ENCODE peak calls at places on chromosome 13, in five cellular contexts. D, J, V, I and K are unnamed samples.

GRCh38 chr13:50650478-50650877 is 193.0 kb downstream of the DLEU7 start:
- DNase-seq in D (no peak), J (no peak), V (no peak), I (no peak), K (no peak)

GRCh38 chr13:33204130-33204927 is 81.2 kb downstream of the STARD13 start:
- DNase-seq in D (no peak), J (peak; percentile 31), V (no peak), I (no peak), K (peak; percentile 86)

GRCh38 chr13:33207616-33207964 is 78.0 kb downstream of the STARD13 start:
- DNase-seq in D (no peak), J (no peak), V (no peak), I (no peak), K (no peak)

GRCh38 chr13:33606692-33607091 is 211.3 kb upstream of the RFC3 start:
- DNase-seq in D (no peak), J (no peak), V (no peak), I (no peak), K (no peak)

GRCh38 chr13:83883061-83883523 is 818 bp upstream of the SLITRK1 start:
- DNase-seq in D (no peak), J (no peak), V (no peak), I (no peak), K (no peak)

GRCh38 chr13:40206241-40207109 is 460.0 kb downstream of the FOXO1 start:
- DNase-seq in D (no peak), J (peak; percentile 46), V (no peak), I (peak; percentile 25), K (no peak)

GRCh38 chr13:79901336-79901735 is 420.4 kb downstream of the NDFIP2 start:
- DNase-seq in D (no peak), J (no peak), V (no peak), I (no peak), K (peak; percentile 22)

GRCh38 chr13:32669030-32669646 is 82.9 kb downstream of the PDS5B start:
- DNase-seq in D (no peak), J (no peak), V (no peak), I (no peak), K (peak; percentile 42)

GRCh38 chr13:93375491-93375890 is 148.9 kb downstream of the GPC6 start:
- DNase-seq in D (no peak), J (no peak), V (no peak), I (no peak), K (no peak)

GRCh38 chr13:91539458-91540156 is 141.2 kb downstream of the GPC5 start:
- DNase-seq in D (no peak), J (no peak), V (no peak), I (no peak), K (no peak)

GRCh38 chr13:45060062-45060461 is 60.2 kb upstream of the GTF2F2 start:
- DNase-seq in D (no peak), J (no peak), V (no peak), I (no peak), K (no peak)

GRCh38 chr13:87120476-87120875 is 550.7 kb upstream of the SLITRK5 start:
- DNase-seq in D (no peak), J (no peak), V (no peak), I (no peak), K (no peak)

GRCh38 chr13:79423801-79424642 is 18.0 kb upstream of the RBM26 start:
- DNase-seq in D (no peak), J (no peak), V (no peak), I (no peak), K (no peak)

GRCh38 chr13:70769771-70770326 is 661.6 kb upstream of the KLHL1 start:
- DNase-seq in D (no peak), J (no peak), V (no peak), I (no peak), K (no peak)

GRCh38 chr13:23903906-23904280 is 6.6 kb upstream of the C1QTNF9B start:
- DNase-seq in D (no peak), J (no peak), V (no peak), I (no peak), K (no peak)

GRCh38 chr13:64083396-64083795 is 2667.7 kb upstream of the PCDH20 start:
- DNase-seq in D (no peak), J (no peak), V (no peak), I (no peak), K (no peak)

GRCh38 chr13:78978381-78978998 is 319.5 kb upstream of the OBI1 start:
- DNase-seq in D (no peak), J (peak; percentile 25), V (peak; percentile 1), I (no peak), K (peak; percentile 88)

GRCh38 chr13:113258655-113259054 is 38.4 kb upstream of the LAMP1 start:
- DNase-seq in D (no peak), J (no peak), V (no peak), I (no peak), K (no peak)

GRCh38 chr13:27170521-27171243 is 929 bp downstream of the USP12 start:
- DNase-seq in D (no peak), J (peak; percentile 34), V (peak; percentile 13), I (no peak), K (no peak)

GRCh38 chr13:31227063-31227462 is 27.3 kb downstream of the B3GLCT start:
- DNase-seq in D (no peak), J (no peak), V (no peak), I (no peak), K (no peak)

GRCh38 chr13:75467009-75467728 is 14.8 kb downstream of the TBC1D4 start:
- DNase-seq in D (no peak), J (no peak), V (no peak), I (no peak), K (no peak)

GRCh38 chr13:105471683-105472082 is 1063.8 kb downstream of the EFNB2 start:
- DNase-seq in D (no peak), J (no peak), V (no peak), I (no peak), K (no peak)

GRCh38 chr13:112814905-112815585 is 125.2 kb downstream of the ATP11A start:
- DNase-seq in D (no peak), J (peak; percentile 27), V (no peak), I (no peak), K (no peak)

GRCh38 chr13:40194204-40194806 is 472.1 kb downstream of the FOXO1 start:
- DNase-seq in D (no peak), J (no peak), V (no peak), I (no peak), K (no peak)

GRCh38 chr13:98405107-98405571 is 171.8 kb downstream of the STK24 start:
- DNase-seq in D (no peak), J (no peak), V (no peak), I (no peak), K (no peak)

GRCh38 chr13:68923995-68924394 is 1183.6 kb upstream of the ATXN8OS start:
- DNase-seq in D (no peak), J (no peak), V (no peak), I (no peak), K (no peak)

GRCh38 chr13:22198656-22199217 is 527.9 kb downstream of the FGF9 start:
- DNase-seq in D (no peak), J (no peak), V (no peak), I (no peak), K (no peak)

GRCh38 chr13:112205990-112206389 is 139.0 kb downstream of the SOX1 start:
- DNase-seq in D (no peak), J (no peak), V (no peak), I (no peak), K (no peak)

GRCh38 chr13:50731400-50731799 is 112.1 kb downstream of the DLEU7 start:
- DNase-seq in D (no peak), J (no peak), V (no peak), I (no peak), K (no peak)

DNA sequence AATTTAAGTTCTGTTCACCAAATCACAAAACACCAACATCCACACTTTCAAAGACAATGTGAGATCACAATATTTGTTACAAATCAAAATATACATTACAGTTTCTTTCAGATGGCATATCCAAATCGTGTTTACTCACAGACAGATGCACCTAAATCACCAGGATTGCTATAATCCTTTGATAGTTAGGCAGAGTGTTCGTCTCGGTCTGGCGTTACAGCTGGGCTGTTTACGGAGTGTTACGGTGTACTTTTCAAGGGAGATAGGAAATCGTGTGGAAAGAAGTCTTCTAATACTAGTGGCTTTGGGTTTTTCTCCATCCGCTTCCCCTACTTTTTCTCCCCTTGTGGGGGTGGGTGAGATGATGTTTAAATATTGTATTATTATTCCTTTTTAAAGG is 1.9 kb downstream of the MAB21L1 start:
- DNase-seq in D (no peak), J (no peak), V (no peak), I (no peak), K (no peak)
- TF ChIP-seq POLR2AphosphoS5 in D (no peak), J (no peak), V (no peak), I (no peak), K (no peak)

DNA sequence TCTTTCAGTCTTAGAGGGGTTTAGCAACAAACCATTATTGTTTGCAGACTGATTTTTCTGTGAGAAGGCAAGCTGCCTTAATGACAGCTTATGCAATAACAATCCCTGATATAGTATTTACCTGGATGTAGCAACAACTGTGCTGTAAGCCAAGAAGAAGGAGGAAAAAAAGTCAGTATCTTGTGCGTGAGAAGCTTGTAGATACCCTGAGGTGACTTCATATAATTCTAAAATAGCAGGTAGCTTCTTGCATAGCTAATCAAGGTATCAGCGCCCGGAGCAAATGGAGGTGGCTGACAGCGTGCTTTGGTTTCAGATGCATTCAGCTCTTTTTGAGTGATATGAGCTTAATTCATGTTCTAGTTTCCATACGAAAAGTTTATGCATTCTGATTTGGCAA is 309.8 kb downstream of the KLF5 start:
- DNase-seq in D (no peak), J (no peak), V (no peak), I (no peak), K (no peak)
- TF ChIP-seq POLR2AphosphoS5 in D (no peak), J (no peak), V (no peak), I (no peak), K (no peak)

DNA sequence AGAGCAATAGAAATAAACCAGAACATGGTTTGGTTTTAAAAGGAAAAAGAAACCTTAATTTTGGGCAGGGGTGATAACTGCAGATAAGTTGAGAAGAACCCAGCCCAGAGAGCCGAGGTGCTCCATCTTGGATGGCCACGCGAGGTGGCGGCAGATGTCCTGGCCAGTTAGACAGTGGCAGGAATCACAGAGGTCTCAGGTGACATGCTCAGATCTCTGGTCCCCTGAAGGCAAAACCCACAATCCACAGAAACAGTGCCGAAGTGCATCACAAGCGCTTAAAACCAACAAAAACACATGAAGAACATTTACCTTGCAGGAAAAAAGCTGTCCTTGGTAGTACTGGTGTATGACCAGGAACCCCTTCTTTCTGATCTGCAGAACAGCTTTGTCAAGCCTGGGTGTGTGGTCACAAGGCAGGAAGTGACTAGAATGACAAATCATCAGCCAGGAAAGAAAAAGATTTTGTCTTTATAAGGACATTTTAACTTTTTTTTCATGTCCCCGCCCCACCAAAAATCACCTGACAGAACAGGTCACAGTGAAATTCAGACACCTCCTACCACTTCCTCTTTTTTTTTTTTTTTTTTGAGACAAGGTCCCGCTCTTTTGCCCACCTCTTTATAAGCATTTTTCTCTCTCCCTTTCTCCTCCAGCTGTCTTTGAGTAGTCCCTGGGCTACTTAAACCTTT is at the start of gene LCP1:
- DNase-seq in D (no peak), J (peak; percentile 34), V (no peak), I (no peak), K (no peak)
- TF ChIP-seq POLR2AphosphoS5 in D (no peak), J (no peak), V (peak; percentile 99), I (peak; percentile 100), K (no peak)

DNA sequence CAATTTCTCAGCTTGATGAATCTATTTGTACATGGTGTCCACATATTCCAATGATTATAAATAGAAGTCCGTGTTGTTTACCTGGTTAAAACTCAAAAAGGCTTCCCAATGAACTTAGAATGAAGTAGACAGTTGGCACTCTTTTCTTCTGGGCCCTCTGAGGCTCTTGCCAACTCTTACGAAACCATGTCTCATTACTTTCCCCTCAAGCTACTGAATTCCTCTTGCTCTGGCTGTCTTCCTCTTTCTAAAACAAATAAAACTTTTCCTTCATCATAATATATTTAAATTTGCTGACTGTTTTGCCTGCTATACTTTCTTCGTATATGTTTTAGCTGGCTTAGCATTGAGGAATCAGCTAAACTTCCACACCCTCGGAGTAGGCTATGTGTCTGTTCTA is 139.7 kb downstream of the SLITRK6 start:
- DNase-seq in D (no peak), J (no peak), V (no peak), I (no peak), K (peak; percentile 26)
- TF ChIP-seq POLR2AphosphoS5 in D (no peak), J (no peak), V (no peak), I (no peak), K (no peak)